ENCODE peak calls at places on chromosomes 3 and 15, in eight cellular contexts. Q, L, D, R, V, J, N and E are unnamed samples.

GRCh38 chr15:27864076-27864475 is 235.0 kb downstream of the OCA2 start:
- DNase-seq in Q (no peak), L (no peak), D (no peak), R (no peak), V (no peak), J (no peak), N (no peak), E (no peak)

GRCh38 chr3:72200332-72200731 is 415.4 kb upstream of the PROK2 start:
- DNase-seq in Q (no peak), L (no peak), D (no peak), R (no peak), V (no peak), J (no peak), N (no peak), E (no peak)

GRCh38 chr15:51341366-51342248 is at the start of gene GLDN:
- DNase-seq in Q (peak), L (no peak), D (peak), R (peak), V (no peak), J (no peak), N (no peak), E (peak)

GRCh38 chr3:157111578-157111977 is 48.4 kb downstream of the CCNL1 start:
- DNase-seq in Q (no peak), L (no peak), D (peak), R (no peak), V (no peak), J (no peak), N (no peak), E (no peak)

GRCh38 chr15:88651293-88651692 is 12.5 kb downstream of the ISG20 start:
- DNase-seq in Q (no peak), L (peak), D (no peak), R (no peak), V (no peak), J (no peak), N (no peak), E (no peak)

GRCh38 chr3:16668776-16669545 is 63.7 kb upstream of the DAZL start:
- DNase-seq in Q (no peak), L (no peak), D (no peak), R (no peak), V (no peak), J (no peak), N (no peak), E (no peak)

GRCh38 chr3:98893740-98894139 is 7.8 kb downstream of the DCBLD2 start:
- DNase-seq in Q (no peak), L (no peak), D (no peak), R (no peak), V (no peak), J (no peak), N (no peak), E (no peak)

GRCh38 chr15:75785771-75786563 is 57.3 kb upstream of the UBE2Q2 start:
- DNase-seq in Q (no peak), L (no peak), D (peak), R (no peak), V (no peak), J (no peak), N (no peak), E (no peak)

GRCh38 chr3:31403197-31403596 is 129.5 kb upstream of the STT3B start:
- DNase-seq in Q (no peak), L (no peak), D (no peak), R (no peak), V (no peak), J (no peak), N (no peak), E (no peak)

GRCh38 chr3:75192065-75192658 is 472.0 kb upstream of the FRG2C start:
- DNase-seq in Q (no peak), L (no peak), D (peak), R (no peak), V (no peak), J (peak), N (peak), E (peak)

GRCh38 chr3:112394008-112394616 is 61.2 kb downstream of the CD200 start:
- DNase-seq in Q (peak), L (no peak), D (peak), R (no peak), V (no peak), J (no peak), N (no peak), E (no peak)

GRCh38 chr15:65304393-65305143 is at the start of gene RNU5B-1:
- DNase-seq in Q (peak), L (peak), D (peak), R (no peak), V (peak), J (peak), N (peak), E (peak)
- TF ChIP-seq CTCF in Q (peak), L (peak), D (peak), R (no peak), V (peak), J (peak), N (peak), E (peak)

GRCh38 chr3:13045245-13045903 is 27.9 kb downstream of the IQSEC1 start:
- DNase-seq in Q (no peak), L (no peak), D (no peak), R (no peak), V (no peak), J (no peak), N (no peak), E (no peak)

GRCh38 chr3:13045904-13046568 is 27.2 kb downstream of the IQSEC1 start:
- DNase-seq in Q (peak), L (no peak), D (no peak), R (no peak), V (peak), J (no peak), N (peak), E (peak)

GRCh38 chr3:13046569-13047279 is 26.5 kb downstream of the IQSEC1 start:
- DNase-seq in Q (no peak), L (no peak), D (no peak), R (no peak), V (no peak), J (no peak), N (peak), E (peak)

GRCh38 chr3:13049400-13049799 is 23.8 kb downstream of the IQSEC1 start:
- DNase-seq in Q (no peak), L (no peak), D (no peak), R (no peak), V (no peak), J (no peak), N (no peak), E (no peak)

GRCh38 chr3:13047296-13048165 is 25.7 kb downstream of the IQSEC1 start:
- DNase-seq in Q (no peak), L (no peak), D (no peak), R (no peak), V (no peak), J (no peak), N (no peak), E (no peak)
- TF ChIP-seq CTCF in Q (no peak), L (no peak), D (no peak), R (no peak), V (no peak), J (no peak), N (peak), E (peak)

DNA sequence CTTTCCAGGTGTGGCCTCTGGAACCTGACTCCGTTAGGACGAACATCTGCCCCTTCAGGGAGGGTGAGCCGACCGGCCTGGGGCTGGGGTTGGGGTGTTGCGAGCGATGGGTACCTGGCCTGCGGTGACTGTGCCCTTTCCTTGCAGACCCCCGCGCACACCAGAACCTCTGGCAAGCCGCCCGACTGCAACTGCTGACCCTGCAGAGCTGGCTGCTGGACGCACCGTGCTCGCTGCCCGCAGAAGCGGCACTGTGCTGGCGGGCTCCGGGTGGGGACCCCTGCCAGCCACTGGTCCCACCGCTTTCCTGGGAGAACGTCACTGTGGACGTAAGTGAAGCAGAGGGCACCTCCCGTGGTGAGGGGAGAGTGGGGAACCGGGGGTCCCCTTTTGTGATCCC is 5.5 kb upstream of the CRELD1 start:
- DNase-seq in Q (no peak), L (no peak), D (no peak), R (no peak), V (no peak), J (no peak), N (no peak), E (no peak)
- TF ChIP-seq CTCF in Q (no peak), L (no peak), D (no peak), R (no peak), V (no peak), J (no peak), N (no peak), E (no peak)

GRCh38 chr3:94159062-94159726 is 96.3 kb downstream of the NSUN3 start:
- DNase-seq in Q (no peak), L (no peak), D (peak), R (no peak), V (no peak), J (no peak), N (no peak), E (no peak)
- TF ChIP-seq CTCF in Q (no peak), L (no peak), D (no peak), R (no peak), V (no peak), J (no peak), N (no peak), E (no peak)

DNA sequence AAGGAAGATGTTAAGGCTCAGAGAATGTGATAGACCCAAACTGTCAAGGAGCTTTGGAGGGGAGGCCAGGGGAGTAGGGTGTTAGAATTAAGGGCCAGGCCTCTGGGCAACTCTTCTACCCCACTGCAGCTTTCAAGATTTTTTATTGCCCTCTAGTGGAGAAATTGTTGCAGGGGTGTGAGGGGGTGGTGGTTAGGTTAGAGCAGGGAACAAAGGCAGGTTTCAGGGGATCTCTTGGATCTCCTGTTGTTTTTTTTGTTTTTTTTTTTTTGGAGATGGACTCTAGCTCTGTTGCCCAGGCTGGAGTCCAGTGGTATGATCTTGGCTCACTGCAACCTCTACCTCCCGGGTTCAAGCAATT is 1.4 kb upstream of the SEC13 start:
- DNase-seq in Q (no peak), L (no peak), D (no peak), R (no peak), V (no peak), J (no peak), N (peak), E (no peak)
- TF ChIP-seq CTCF in Q (no peak), L (peak), D (peak), R (no peak), V (no peak), J (no peak), N (peak), E (peak)

GRCh38 chr3:69647710-69648109 is 91.6 kb upstream of the MITF start:
- DNase-seq in Q (no peak), L (no peak), D (peak), R (no peak), V (no peak), J (no peak), N (no peak), E (no peak)
- TF ChIP-seq CTCF in Q (no peak), L (no peak), D (no peak), R (no peak), V (no peak), J (no peak), N (no peak), E (no peak)

GRCh38 chr15:74179983-74180688 is 6.6 kb downstream of the ISLR start:
- DNase-seq in Q (no peak), L (peak), D (peak), R (peak), V (no peak), J (no peak), N (no peak), E (no peak)
- TF ChIP-seq CTCF in Q (no peak), L (no peak), D (peak), R (no peak), V (no peak), J (no peak), N (no peak), E (no peak)

GRCh38 chr15:73959012-73959581 is 32.8 kb downstream of the LOXL1 start:
- DNase-seq in Q (no peak), L (no peak), D (no peak), R (peak), V (no peak), J (no peak), N (no peak), E (no peak)
- TF ChIP-seq CTCF in Q (no peak), L (peak), D (no peak), R (no peak), V (no peak), J (no peak), N (no peak), E (no peak)